ENCODE peak calls at places on chromosomes 11 and 22, in four cellular contexts. V is pancreas, E is NCI-H1092 treated with DMSO at 0.1 percent for 48 hours, O is adipocyte. C is an unnamed sample.

GRCh38 chr11:117551761-117552343 is 224.2 kb downstream of the CEP164 start:
- DNase-seq in V (no peak), E (no peak), O (no peak), C (no peak)

GRCh38 chr11:44057340-44057739 is 8.7 kb upstream of the ACCS start:
- DNase-seq in O (no peak), E (no peak), V (no peak), C (no peak)

GRCh38 chr11:111093061-111093460 is 152.5 kb upstream of the POU2AF2 start:
- DNase-seq in O (no peak), V (no peak), E (peak), C (no peak)

GRCh38 chr22:30182365-30182764 is 64.2 kb downstream of the LIF start:
- DNase-seq in O (no peak), E (no peak), V (no peak), C (no peak)

GRCh38 chr11:44561275-44561781 is 4.1 kb upstream of the CD82 start:
- DNase-seq in O (no peak), E (no peak), V (no peak), C (peak)

GRCh38 chr22:48827904-48828555 is 999.6 kb downstream of the BRD1 start:
- DNase-seq in E (no peak), O (no peak), V (peak), C (no peak)

GRCh38 chr11:116418388-116419041 is 354.3 kb downstream of the BUD13 start:
- DNase-seq in E (no peak), O (no peak), V (no peak), C (no peak)

GRCh38 chr11:11620251-11620965 is 1.4 kb downstream of the GALNT18 start:
- DNase-seq in V (peak), O (peak), E (peak), C (peak)

GRCh38 chr11:94835571-94835970 is 67.4 kb downstream of the AMOTL1 start:
- DNase-seq in V (no peak), E (no peak), O (peak), C (peak)

GRCh38 chr22:50177537-50178470 is 7.3 kb downstream of the PANX2 start:
- DNase-seq in E (no peak), V (no peak), O (no peak), C (no peak)

GRCh38 chr22:49307071-49307830 is 520.4 kb downstream of the BRD1 start:
- DNase-seq in V (no peak), E (no peak), O (no peak), C (no peak)

GRCh38 chr11:35412285-35412684 is 7.1 kb downstream of the SLC1A2 start:
- DNase-seq in E (peak), V (no peak), O (peak), C (peak)

GRCh38 chr11:19723572-19724342 is 11.1 kb downstream of the NAV2 start:
- DNase-seq in O (peak), E (no peak), V (no peak), C (peak)

GRCh38 chr11:17802491-17802890 is 67.9 kb downstream of the KCNC1 start:
- DNase-seq in V (no peak), O (no peak), E (peak), C (no peak)

GRCh38 chr22:29062286-29062949 is 787 bp upstream of the C22orf31 start:
- DNase-seq in E (no peak), O (no peak), V (no peak), C (peak)

GRCh38 chr11:47353978-47354774 is 1.7 kb upstream of the MYBPC3 start:
- DNase-seq in E (no peak), O (no peak), V (no peak), C (no peak)

GRCh38 chr11:19642185-19642591 is 70.4 kb upstream of the NAV2 start:
- DNase-seq in E (no peak), V (no peak), O (peak), C (peak)

GRCh38 chr11:130776044-130776390 is 140.3 kb downstream of the SNX19 start:
- DNase-seq in O (peak), V (no peak), E (no peak), C (peak)

C was measured in EH.